ENCODE peak calls at places on chromosomes 12 and 14, in nine cellular contexts. H is AG04450; O is tibial artery; M is upper lobe of right lung; E is body of pancreas; N is cardiac muscle cell; K is effector memory CD4-positive, alpha-beta T cell; T is IMR-90; Q is CD8-positive, alpha-beta T cell. F is an unnamed sample.

GRCh38 chr14:89237923-89238529 is 179.0 kb downstream of the FOXN3 start:
- DNase-seq in E (no peak), Q (no peak), N (no peak), H (no peak), O (no peak), T (peak; percentile 19), K (no peak), M (no peak), F (peak; percentile 33)

GRCh38 chr14:61780125-61780524 is 17.9 kb downstream of the SNAPC1 start:
- DNase-seq in K (no peak), Q (no peak), H (no peak), T (no peak), M (no peak), O (no peak), N (no peak), E (no peak), F (no peak)

GRCh38 chr14:69708586-69709169 is 58.3 kb upstream of the SRSF5 start:
- DNase-seq in K (no peak), T (no peak), H (no peak), Q (no peak), E (no peak), N (peak; percentile 30), M (no peak), O (no peak), F (peak; percentile 60)

GRCh38 chr14:64137657-64138290 is 156.4 kb downstream of the ESR2 start:
- DNase-seq in Q (no peak), K (no peak), T (peak; percentile 8), M (no peak), E (peak; percentile 43), O (no peak), N (peak; percentile 35), H (no peak), F (no peak)

GRCh38 chr14:70567791-70568190 is 32.7 kb downstream of the MED6 start:
- DNase-seq in O (no peak), E (no peak), T (peak; percentile 39), K (no peak), H (peak; percentile 1), Q (no peak), M (no peak), N (peak; percentile 36), F (peak; percentile 30)

GRCh38 chr12:11517080-11517479 is 121.7 kb upstream of the PRB2 start:
- DNase-seq in Q (no peak), E (no peak), K (no peak), H (no peak), O (no peak), N (no peak), M (no peak), T (no peak), F (no peak)

GRCh38 chr12:54956818-54957641 is 27.5 kb downstream of the TESPA1 start:
- DNase-seq in T (no peak), K (no peak), N (no peak), H (no peak), Q (no peak), E (no peak), M (no peak), O (no peak), F (no peak)

GRCh38 chr12:108232565-108232964 is 103.5 kb downstream of the WSCD2 start:
- DNase-seq in Q (no peak), H (no peak), K (no peak), E (no peak), O (no peak), N (no peak), M (no peak), T (no peak), F (no peak)

GRCh38 chr12:120453060-120453761 is 7.0 kb downstream of the GATC start:
- DNase-seq in O (no peak), M (no peak), K (no peak), T (no peak), Q (no peak), N (no peak), E (peak; percentile 47), H (no peak), F (no peak)

GRCh38 chr12:69540606-69541386 is 44.5 kb upstream of the CCT2 start:
- DNase-seq in H (peak; percentile 27), E (no peak), K (no peak), Q (no peak), T (peak; percentile 84), N (no peak), M (no peak), O (no peak), F (no peak)

GRCh38 chr12:65990592-65990991 is 140.0 kb downstream of the LLPH start:
- DNase-seq in O (no peak), K (no peak), H (no peak), T (no peak), Q (no peak), E (no peak), M (no peak), N (no peak), F (no peak)

GRCh38 chr12:19299765-19300164 is 139.5 kb upstream of the AEBP2 start:
- DNase-seq in K (no peak), H (no peak), T (peak; percentile 22), N (no peak), Q (no peak), O (no peak), M (no peak), E (no peak), F (no peak)

GRCh38 chr12:18723752-18724151 is 14.1 kb downstream of the PLCZ1 start:
- DNase-seq in N (no peak), H (peak; percentile 71), E (no peak), Q (no peak), O (no peak), M (no peak), T (peak; percentile 93), K (no peak), F (no peak)

GRCh38 chr12:51549637-51550036 is 41.4 kb upstream of the SCN8A start:
- DNase-seq in K (no peak), O (no peak), M (no peak), T (peak; percentile 15), N (no peak), Q (no peak), H (no peak), E (no peak), F (no peak)

GRCh38 chr12:56590237-56590830 is 39.8 kb downstream of the BAZ2A start:
- DNase-seq in Q (no peak), M (no peak), N (peak; percentile 12), E (no peak), H (no peak), T (peak; percentile 17), K (no peak), O (no peak), F (peak; percentile 59)

GRCh38 chr12:45517360-45517759 is 212.1 kb upstream of the ARID2 start:
- DNase-seq in T (no peak), O (no peak), M (no peak), E (no peak), Q (no peak), N (no peak), K (no peak), H (no peak), F (no peak)

GRCh38 chr12:95836630-95837239 is 22.0 kb upstream of the SNRPF start:
- DNase-seq in E (no peak), M (no peak), H (no peak), O (no peak), Q (no peak), T (peak; percentile 69), N (no peak), K (no peak), F (no peak)

GRCh38 chr12:45969084-45969483 is 21.3 kb downstream of the SCAF11 start:
- DNase-seq in Q (no peak), O (no peak), M (no peak), T (peak; percentile 68), K (no peak), E (no peak), N (no peak), H (no peak), F (no peak)

GRCh38 chr14:104357689-104358527 is 219.5 kb downstream of the KIF26A start:
- DNase-seq in T (no peak), H (no peak), K (no peak), E (no peak), M (peak; percentile 48), O (peak; percentile 12), N (no peak), Q (no peak), F (no peak)

GRCh38 chr12:11846504-11846903 is 197.0 kb downstream of the ETV6 start:
- DNase-seq in N (no peak), M (no peak), O (no peak), T (no peak), K (no peak), H (no peak), E (no peak), Q (no peak), F (no peak)

GRCh38 chr14:95190346-95190840 is 33.1 kb upstream of the DICER1 start:
- DNase-seq in N (no peak), O (no peak), M (no peak), K (no peak), T (no peak), Q (no peak), H (no peak), E (no peak), F (no peak)

GRCh38 chr14:54683882-54684794 is 117.2 kb downstream of the SAMD4A start:
- DNase-seq in Q (no peak), H (peak; percentile 33), N (no peak), T (peak; percentile 80), M (no peak), O (peak; percentile 84), K (no peak), E (no peak), F (peak; percentile 39)
- H3K4me3 ChIP-seq in Q (no peak overlapping the region), H (peak overlapping the region; percentile 34), N (no peak overlapping the region), T (no peak overlapping the region), M (no peak overlapping the region), O (no peak overlapping the region), K (no peak overlapping the region), E (no peak overlapping the region), F (no peak overlapping the region)

GRCh38 chr14:46198676-46199075 is 452.9 kb downstream of the RPL10L start:
- DNase-seq in M (no peak), O (no peak), H (no peak), Q (no peak), E (no peak), N (no peak), K (no peak), T (no peak), F (no peak)
- H3K4me3 ChIP-seq in M (no peak overlapping the region), O (no peak overlapping the region), H (no peak overlapping the region), Q (no peak overlapping the region), E (no peak overlapping the region), N (no peak overlapping the region), K (no peak overlapping the region), T (no peak overlapping the region), F (peak overlapping the region; percentile 58)

GRCh38 chr12:40011775-40012129 is 94.1 kb downstream of the SLC2A13 start:
- DNase-seq in M (no peak), K (no peak), N (no peak), O (no peak), T (no peak), Q (no peak), H (no peak), E (no peak), F (no peak)
- H3K4me3 ChIP-seq in M (peak overlapping the region; percentile 34), K (peak overlapping the region; percentile 14), N (no peak overlapping the region), O (peak overlapping the region; percentile 41), T (no peak overlapping the region), Q (peak overlapping the region; percentile 18), H (no peak overlapping the region), E (no peak overlapping the region), F (no peak overlapping the region)

DNA sequence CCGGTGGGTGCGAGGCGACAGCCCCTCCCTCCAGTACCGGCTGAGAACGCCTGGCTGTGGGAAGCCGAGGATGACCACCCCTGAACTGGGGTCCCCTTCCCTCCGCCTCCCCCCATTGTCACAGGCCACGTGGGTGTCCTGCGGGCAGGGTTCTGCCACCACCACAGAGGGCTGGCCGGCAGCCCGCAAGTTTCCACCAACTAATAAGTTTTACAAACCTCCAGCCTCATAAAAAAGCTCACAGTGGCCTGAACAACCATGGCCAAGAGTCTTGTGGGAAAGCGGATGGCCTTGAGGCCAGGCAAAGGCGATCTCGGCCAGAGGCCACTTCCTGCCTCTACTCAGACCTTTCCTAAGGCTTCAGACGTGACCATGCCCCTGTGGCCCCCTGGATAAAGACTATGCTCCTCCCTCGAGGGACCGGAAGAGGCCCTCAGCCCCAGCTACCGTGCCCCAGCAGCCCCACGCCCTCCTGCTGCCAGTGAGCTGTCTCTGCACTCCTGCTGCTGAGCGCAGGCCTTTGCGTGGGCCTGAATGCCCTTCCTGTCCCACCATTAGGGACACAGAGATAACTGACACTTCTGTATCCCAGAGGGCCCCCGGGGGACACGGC is 46.1 kb upstream of the DLK1 start:
- DNase-seq in E (no peak), Q (no peak), O (no peak), T (no peak), H (no peak), M (no peak), N (no peak), K (no peak), F (peak; percentile 68)
- H3K4me3 ChIP-seq in E (no peak overlapping the region), Q (no peak overlapping the region), O (no peak overlapping the region), T (no peak overlapping the region), H (no peak overlapping the region), M (no peak overlapping the region), N (no peak overlapping the region), K (no peak overlapping the region), F (no peak overlapping the region)